ENCODE peak calls at places on chromosomes 6 and 20, in six cellular contexts. B is A549, Q is K562, F is endothelial cell of umbilical vein, U is GM12878, D is HepG2. L is an unnamed sample.

GRCh38 chr6:135493218-135493961 is 4.2 kb downstream of the AHI1 start:
- DNase-seq in B (no peak), Q (no peak), F (peak; percentile 35), U (no peak), D (no peak), L (no peak)

GRCh38 chr6:131368077-131368911 is 204.7 kb upstream of the ARG1 start:
- DNase-seq in B (no peak), Q (no peak), F (no peak), U (peak; percentile 9), D (no peak), L (no peak)

GRCh38 chr6:34276191-34276590 is 27.4 kb upstream of the SMIM29 start:
- DNase-seq in B (no peak), Q (no peak), F (no peak), U (no peak), D (no peak), L (no peak)

GRCh38 chr6:163586888-163587287 is 172.4 kb downstream of the QKI start:
- DNase-seq in B (no peak), Q (no peak), F (no peak), U (no peak), D (no peak), L (no peak)

GRCh38 chr6:25054469-25054868 is 118.7 kb upstream of the RIPOR2 start:
- DNase-seq in B (no peak), Q (no peak), F (peak; percentile 46), U (no peak), D (no peak), L (no peak)

GRCh38 chr6:142913511-142914047 is 31.4 kb downstream of the HIVEP2 start:
- DNase-seq in B (no peak), Q (no peak), F (no peak), U (peak; percentile 94), D (no peak), L (peak; percentile 60)

GRCh38 chr20:31684153-31685003 is 38.3 kb downstream of the BCL2L1 start:
- DNase-seq in B (no peak), Q (no peak), F (no peak), U (no peak), D (no peak), L (no peak)

GRCh38 chr6:80233262-80233661 is 126.8 kb downstream of the BCKDHB start:
- DNase-seq in B (no peak), Q (no peak), F (no peak), U (no peak), D (no peak), L (no peak)

GRCh38 chr6:26220353-26220970 is 133.2 kb downstream of the HFE start:
- DNase-seq in B (no peak), Q (no peak), F (no peak), U (no peak), D (no peak), L (no peak)

GRCh38 chr6:25279748-25280616 is 808 bp downstream of the CARMIL1 start:
- DNase-seq in B (peak; percentile 40), Q (peak; percentile 19), F (no peak), U (no peak), D (peak; percentile 30), L (no peak)

GRCh38 chr6:46575530-46575929 is 77.1 kb downstream of the CYP39A1 start:
- DNase-seq in B (no peak), Q (no peak), F (no peak), U (no peak), D (no peak), L (no peak)

GRCh38 chr20:35947489-35947888 is 6.8 kb downstream of the SCAND1 start:
- DNase-seq in B (peak; percentile 55), Q (peak; percentile 20), F (peak; percentile 14), U (no peak), D (peak; percentile 69), L (peak; percentile 67)

GRCh38 chr20:2652724-2653510 is 485 bp downstream of the NOP56 start:
- DNase-seq in B (no peak), Q (peak; percentile 30), F (no peak), U (no peak), D (peak; percentile 30), L (peak; percentile 32)

GRCh38 chr6:168650686-168651085 is 209.7 kb downstream of the SMOC2 start:
- DNase-seq in B (no peak), Q (no peak), F (no peak), U (no peak), D (no peak), L (no peak)
- TF ChIP-seq MYC in B (no peak), Q (no peak), F (no peak), U (no peak), D (no peak), L (no peak)

GRCh38 chr20:21052241-21052640 is 53.9 kb downstream of the LINC00237 start:
- DNase-seq in B (no peak), Q (no peak), F (no peak), U (no peak), D (no peak), L (no peak)

GRCh38 chr20:21052686-21053001 is 53.5 kb downstream of the LINC00237 start:
- DNase-seq in B (no peak), Q (no peak), F (no peak), U (no peak), D (no peak), L (no peak)

GRCh38 chr20:21048841-21049273 is 57.3 kb downstream of the LINC00237 start:
- DNase-seq in B (peak; percentile 69), Q (peak; percentile 69), F (peak; percentile 10), U (no peak), D (peak; percentile 55), L (peak; percentile 42)

GRCh38 chr20:21050710-21051109 is 55.4 kb downstream of the LINC00237 start:
- DNase-seq in B (no peak), Q (no peak), F (no peak), U (no peak), D (no peak), L (no peak)

GRCh38 chr20:21053002-21053762 is 53.0 kb downstream of the LINC00237 start:
- DNase-seq in B (no peak), Q (no peak), F (no peak), U (no peak), D (peak; percentile 97), L (peak; percentile 71)
- TF ChIP-seq MAX in B (no peak), Q (no peak), F (no peak), U (no peak), D (peak; percentile 22), L (no peak)

GRCh38 chr6:153980176-153980575 is 58.9 kb upstream of the OPRM1 start:
- DNase-seq in B (no peak), Q (no peak), F (no peak), U (no peak), D (no peak), L (no peak)

GRCh38 chr6:153976921-153977693 is 61.9 kb upstream of the OPRM1 start:
- DNase-seq in B (no peak), Q (no peak), F (no peak), U (peak; percentile 4), D (no peak), L (no peak)
- TF ChIP-seq MYC in B (no peak), Q (no peak), F (no peak), U (no peak), D (no peak), L (no peak)

DNA sequence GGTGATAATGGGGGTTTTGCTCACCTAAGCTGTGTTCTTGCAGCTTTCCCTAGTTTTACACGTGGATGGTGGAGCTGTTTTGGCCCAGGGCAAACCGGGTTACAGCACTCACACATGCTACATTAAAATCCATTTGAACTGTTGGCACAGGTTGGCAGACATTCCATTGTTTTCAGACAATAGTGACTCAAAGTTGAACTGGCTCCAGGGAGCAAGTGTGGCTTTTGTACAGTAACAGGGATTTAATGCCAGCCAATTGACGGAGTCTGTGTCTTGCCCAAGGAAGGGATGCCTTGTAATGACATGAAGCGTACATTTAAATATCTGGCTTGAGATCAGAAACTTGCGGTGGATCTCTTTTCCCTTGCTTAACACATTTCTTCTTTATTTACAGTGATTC is 183.1 kb downstream of the DTNBP1 start:
- DNase-seq in B (no peak), Q (no peak), F (peak; percentile 72), U (no peak), D (no peak), L (no peak)
- TF ChIP-seq MAX in B (no peak), Q (no peak), F (no peak), U (no peak), D (no peak), L (no peak)

DNA sequence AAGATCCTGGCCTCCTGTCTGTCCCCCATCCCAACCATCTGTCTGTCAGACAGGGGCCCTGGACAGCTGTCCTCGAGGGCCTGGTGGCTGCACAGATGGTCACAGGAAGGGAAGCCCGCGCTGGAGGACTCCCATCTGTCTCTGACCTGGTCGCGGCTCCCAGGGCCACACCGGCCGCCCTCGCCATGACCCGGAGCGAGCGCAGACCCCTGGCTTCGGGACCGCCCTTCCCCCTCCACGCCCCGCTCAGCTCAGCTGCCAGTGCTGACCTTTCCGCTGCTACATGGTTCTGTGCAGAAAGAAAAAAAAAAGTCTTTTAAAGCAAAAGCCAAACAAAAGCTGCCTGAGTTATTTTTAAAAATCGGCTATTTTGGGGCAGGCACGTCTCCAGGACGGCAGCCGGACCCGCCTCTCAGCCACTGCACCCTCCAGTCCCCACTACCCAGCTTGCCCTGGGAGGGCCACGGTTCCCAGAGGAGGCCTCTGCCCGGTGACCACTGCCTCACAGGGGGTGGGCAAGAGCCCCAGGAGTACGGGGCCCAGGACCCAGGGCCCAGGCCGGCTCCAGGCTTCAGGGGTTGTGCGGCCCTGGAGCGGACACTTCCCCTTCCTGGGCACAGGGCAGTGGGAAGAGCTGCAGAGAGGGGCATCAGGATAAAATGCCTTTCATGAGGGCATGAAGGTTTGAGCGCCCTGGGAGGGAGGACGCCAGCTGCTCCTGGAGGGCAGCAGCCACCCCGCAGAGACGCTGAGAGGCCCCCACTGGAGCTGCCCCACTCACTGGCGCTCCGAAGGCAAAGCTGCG is 10.8 kb downstream of the LAMA5 start:
- DNase-seq in B (no peak), Q (no peak), F (peak; percentile 13), U (no peak), D (no peak), L (no peak)
- TF ChIP-seq MYC in B (no peak), Q (no peak), F (no peak), U (no peak), D (no peak), L (no peak)

GRCh38 chr20:24984963-24985640 is 7.4 kb downstream of the APMAP start:
- DNase-seq in B (no peak), Q (no peak), F (no peak), U (no peak), D (no peak), L (peak; percentile 42)

GRCh38 chr20:24985802-24986201 is 6.7 kb downstream of the APMAP start:
- DNase-seq in B (no peak), Q (no peak), F (no peak), U (no peak), D (no peak), L (no peak)

GRCh38 chr20:24981750-24982149 is 10.8 kb downstream of the APMAP start:
- DNase-seq in B (no peak), Q (no peak), F (no peak), U (no peak), D (no peak), L (no peak)

GRCh38 chr20:24981282-24981681 is 11.3 kb downstream of the APMAP start:
- DNase-seq in B (no peak), Q (no peak), F (no peak), U (no peak), D (no peak), L (no peak)

DNA sequence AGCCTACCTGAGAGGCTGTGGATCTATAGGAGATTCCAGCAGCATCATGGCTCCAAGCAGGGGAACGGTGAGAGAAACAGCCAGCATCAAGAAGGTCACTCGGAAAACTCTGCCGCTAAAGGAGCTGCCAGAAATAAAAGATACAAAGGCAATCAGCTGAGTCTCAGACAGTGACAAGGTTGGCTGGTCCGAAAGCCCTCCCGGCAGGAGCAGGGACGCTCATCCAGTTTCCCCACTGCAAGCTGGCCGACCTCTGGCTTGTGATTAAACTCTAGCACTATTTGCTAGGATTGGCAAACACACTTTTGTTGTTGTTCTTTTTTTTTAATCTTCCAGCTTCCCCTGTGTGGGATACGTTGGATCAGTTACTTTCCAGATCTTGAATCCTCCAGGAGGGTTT is 8.7 kb downstream of the APMAP start:
- DNase-seq in B (no peak), Q (no peak), F (no peak), U (no peak), D (no peak), L (no peak)
- TF ChIP-seq MAX in B (no peak), Q (no peak), F (no peak), U (no peak), D (no peak), L (no peak)